ENCODE peak calls at places on chromosomes 3 and 15, in seven cellular contexts. Z is GM13976, K is omental fat pad, D is breast epithelium, L is neural progenitor cell, C is cardiac muscle cell, I is Peyer's patch. M is an unnamed sample.

GRCh38 chr3:132016061-132017041 is 18.5 kb downstream of the CPNE4 start:
- DNase-seq in K (no peak), D (no peak), C (no peak), L (no peak), I (no peak), Z (no peak), M (no peak)

GRCh38 chr15:29677871-29678431 is 144.3 kb downstream of the TJP1 start:
- DNase-seq in K (no peak), C (no peak), Z (no peak), D (no peak), I (peak; percentile 93), L (no peak), M (no peak)

GRCh38 chr3:23174426-23175039 is 28.6 kb upstream of the UBE2E2 start:
- DNase-seq in L (peak; percentile 51), D (no peak), I (no peak), K (no peak), Z (no peak), C (peak; percentile 31), M (no peak)

GRCh38 chr15:89034305-89034704 is 54.0 kb upstream of the ABHD2 start:
- DNase-seq in L (no peak), C (no peak), Z (no peak), K (no peak), D (no peak), I (no peak), M (no peak)

GRCh38 chr3:105364113-105364512 is 2.6 kb upstream of the ALCAM start:
- DNase-seq in C (no peak), I (no peak), K (no peak), D (no peak), Z (no peak), L (no peak), M (no peak)

GRCh38 chr15:76930831-76931396 is 635 bp upstream of the RCN2 start:
- DNase-seq in Z (no peak), I (no peak), C (no peak), K (no peak), D (no peak), L (no peak), M (no peak)

GRCh38 chr15:57591822-57592367 is at the start of gene MYZAP:
- DNase-seq in Z (peak; percentile 61), C (peak; percentile 71), I (peak; percentile 91), K (no peak), L (peak; percentile 76), D (no peak), M (peak; percentile 52)

GRCh38 chr3:15284121-15284889 is 48.1 kb downstream of the SH3BP5 start:
- DNase-seq in I (no peak), Z (no peak), C (peak; percentile 26), K (no peak), D (no peak), L (no peak), M (no peak)

GRCh38 chr15:26682765-26683164 is 90.1 kb downstream of the GABRB3 start:
- DNase-seq in D (no peak), I (no peak), C (no peak), L (peak; percentile 44), Z (no peak), K (no peak), M (no peak)

DNA sequence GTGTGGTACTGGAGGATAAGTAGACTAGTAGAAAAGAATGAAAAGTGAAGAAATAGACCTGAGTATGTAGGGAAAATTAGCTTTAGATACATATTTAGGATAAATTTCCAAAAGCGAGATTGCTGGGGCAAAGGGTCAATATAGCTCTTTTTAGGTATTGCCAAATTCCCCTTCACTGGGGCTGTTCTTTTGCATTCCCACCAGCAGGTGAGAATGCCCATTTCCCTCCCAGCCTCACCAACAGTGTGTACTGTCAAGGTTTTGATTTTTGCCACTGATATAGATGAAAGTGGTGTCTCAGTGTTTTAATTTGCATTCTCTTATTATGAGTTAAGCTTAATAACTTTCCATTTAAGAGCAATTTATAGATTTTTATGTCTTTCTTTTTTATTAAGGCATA is 35.7 kb upstream of the BHLHE40 start:
- DNase-seq in L (peak; percentile 23), K (no peak), D (no peak), C (no peak), Z (no peak), I (no peak), M (no peak)
- TF ChIP-seq CTCF in L (peak; percentile 58), K (no peak), D (no peak), C (peak; percentile 35), Z (no peak), I (peak; percentile 10), M (no peak)

DNA sequence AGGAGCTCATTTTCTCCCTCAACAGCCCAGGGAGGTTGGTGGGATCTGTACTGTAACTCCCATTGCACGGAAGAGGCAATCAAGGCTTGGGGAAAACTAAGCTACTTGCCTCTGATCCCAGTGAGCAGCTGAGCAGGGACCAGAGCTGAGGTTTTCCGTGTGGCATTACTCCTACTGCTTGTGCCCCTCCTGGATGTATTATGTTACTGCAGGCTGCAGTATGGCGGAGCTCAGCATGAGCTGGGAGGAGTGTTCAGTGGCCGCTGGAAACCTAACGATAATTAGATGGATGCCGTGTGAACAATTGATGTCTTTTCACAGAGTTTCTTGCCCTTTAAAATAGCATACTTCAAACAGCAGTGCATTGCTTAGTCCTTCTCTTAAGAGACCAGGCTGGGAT is 2.0 kb upstream of the TPRG1 start:
- DNase-seq in I (no peak), Z (no peak), L (peak; percentile 49), D (no peak), C (no peak), K (no peak), M (no peak)
- TF ChIP-seq CTCF in I (no peak), Z (no peak), L (peak; percentile 47), D (no peak), C (no peak), K (no peak), M (no peak)

GRCh38 chr3:11995061-11995460 is 9.1 kb upstream of the SYN2 start:
- DNase-seq in I (no peak), L (peak; percentile 65), K (no peak), Z (no peak), D (no peak), C (peak; percentile 54), M (no peak)
- TF ChIP-seq CTCF in I (no peak), L (no peak), K (no peak), Z (no peak), D (no peak), C (no peak), M (no peak)

DNA sequence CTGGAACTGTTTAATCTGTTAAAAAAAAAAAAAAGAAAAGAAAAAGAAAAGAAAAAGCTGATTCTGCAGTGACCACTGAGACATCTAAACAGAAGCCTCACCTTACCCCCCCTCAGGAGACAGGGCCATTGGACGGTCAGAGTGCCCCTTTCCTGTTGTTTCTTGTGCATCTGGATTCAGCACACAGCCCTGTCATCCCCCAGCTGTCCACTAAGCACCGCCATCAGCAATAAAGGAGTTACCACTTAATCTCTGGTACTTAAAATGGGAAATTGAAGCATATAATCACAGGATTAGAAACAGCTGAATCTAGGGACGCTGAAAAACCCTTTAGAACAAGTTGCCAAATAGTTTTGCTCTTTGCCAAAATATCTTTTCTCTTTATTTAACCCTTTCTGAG is 62.5 kb downstream of the TRIM69 start:
- DNase-seq in C (no peak), Z (no peak), D (no peak), L (peak; percentile 22), I (no peak), K (no peak), M (no peak)
- TF ChIP-seq CTCF in C (peak; percentile 39), Z (peak; percentile 11), D (no peak), L (peak; percentile 36), I (peak; percentile 44), K (no peak), M (peak; percentile 15)

DNA sequence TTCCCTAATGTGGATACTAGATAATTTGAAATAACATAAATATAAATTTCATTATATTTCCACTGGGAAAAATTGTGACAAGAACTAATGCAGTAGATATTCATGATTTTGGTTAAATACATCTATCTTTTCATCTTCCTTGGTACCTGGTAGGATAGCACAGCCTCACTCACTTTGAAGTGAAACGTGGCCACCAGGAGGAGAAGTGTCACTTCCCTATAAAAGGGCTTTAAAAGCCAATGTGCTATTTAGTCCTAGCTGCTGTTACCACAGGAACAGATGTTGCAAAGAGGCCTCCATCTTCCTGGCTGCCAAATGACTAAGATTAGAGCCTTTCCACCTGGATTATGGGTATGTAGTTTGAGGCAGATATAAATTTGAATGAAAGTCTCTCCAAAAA is 140.0 kb downstream of the PLOD2 start:
- DNase-seq in L (peak; percentile 4), I (no peak), C (no peak), K (no peak), D (no peak), Z (no peak), M (no peak)
- TF ChIP-seq CTCF in L (peak; percentile 15), I (no peak), C (no peak), K (no peak), D (no peak), Z (no peak), M (no peak)

GRCh38 chr3:21017115-21017852 is 733.7 kb downstream of the ZNF385D start:
- DNase-seq in I (no peak), Z (no peak), L (peak; percentile 3), K (no peak), C (no peak), D (no peak), M (no peak)
- TF ChIP-seq CTCF in I (no peak), Z (peak; percentile 7), L (peak; percentile 39), K (no peak), C (peak; percentile 20), D (no peak), M (no peak)